ENCODE peak calls at places on chromosome 11, in ten cellular contexts. One of them, this sample, is unnamed.

GRCh38 chr11:120912504-120912903 is 111.4 kb upstream of the TBCEL start:
- DNase-seq in NCI-H2081: peak
- DNase-seq in anterior cingulate cortex: no peak
- DNase-seq in effector memory CD4-positive, alpha-beta T cell: no peak
- DNase-seq in activated T-helper 9 cell treated with anti-CD3 and anti-CD28 coated beads, Interleukin-2, amount 50 U/mL, for 16 hours: no peak
- DNase-seq in hepatocyte: peak
- DNase-seq in amniotic epithelial cell: peak
- DNase-seq in T-cell: no peak
- DNase-seq in pancreas: no peak
- DNase-seq in WERI-Rb-1: no peak
- DNase-seq in this sample: peak

GRCh38 chr11:110786226-110786902 is 74.1 kb upstream of the ARHGAP20 start:
- DNase-seq in anterior cingulate cortex: no peak
- DNase-seq in NCI-H2081: no peak
- DNase-seq in amniotic epithelial cell: no peak
- DNase-seq in hepatocyte: no peak
- DNase-seq in activated T-helper 9 cell treated with anti-CD3 and anti-CD28 coated beads, Interleukin-2, amount 50 U/mL, for 16 hours: no peak
- DNase-seq in effector memory CD4-positive, alpha-beta T cell: no peak
- DNase-seq in pancreas: no peak
- DNase-seq in T-cell: no peak
- DNase-seq in WERI-Rb-1: no peak
- DNase-seq in this sample: no peak

GRCh38 chr11:118051611-118052461 is 25.0 kb upstream of the TMPRSS4 start:
- DNase-seq in hepatocyte: no peak
- DNase-seq in amniotic epithelial cell: peak
- DNase-seq in effector memory CD4-positive, alpha-beta T cell: peak
- DNase-seq in pancreas: no peak
- DNase-seq in T-cell: peak
- DNase-seq in activated T-helper 9 cell treated with anti-CD3 and anti-CD28 coated beads, Interleukin-2, amount 50 U/mL, for 16 hours: peak
- DNase-seq in NCI-H2081: no peak
- DNase-seq in WERI-Rb-1: no peak
- DNase-seq in anterior cingulate cortex: no peak
- DNase-seq in this sample: no peak

GRCh38 chr11:102177974-102178631 is 67.9 kb downstream of the YAP1 start:
- DNase-seq in effector memory CD4-positive, alpha-beta T cell: no peak
- DNase-seq in anterior cingulate cortex: no peak
- DNase-seq in hepatocyte: peak
- DNase-seq in activated T-helper 9 cell treated with anti-CD3 and anti-CD28 coated beads, Interleukin-2, amount 50 U/mL, for 16 hours: no peak
- DNase-seq in pancreas: no peak
- DNase-seq in WERI-Rb-1: no peak
- DNase-seq in T-cell: no peak
- DNase-seq in amniotic epithelial cell: peak
- DNase-seq in NCI-H2081: no peak
- DNase-seq in this sample: peak

GRCh38 chr11:13316528-13316961 is 39.0 kb downstream of the BMAL1 start:
- DNase-seq in T-cell: no peak
- DNase-seq in effector memory CD4-positive, alpha-beta T cell: no peak
- DNase-seq in hepatocyte: no peak
- DNase-seq in anterior cingulate cortex: no peak
- DNase-seq in WERI-Rb-1: no peak
- DNase-seq in amniotic epithelial cell: peak
- DNase-seq in activated T-helper 9 cell treated with anti-CD3 and anti-CD28 coated beads, Interleukin-2, amount 50 U/mL, for 16 hours: no peak
- DNase-seq in pancreas: no peak
- DNase-seq in NCI-H2081: no peak
- DNase-seq in this sample: peak

GRCh38 chr11:60970369-60970774 is 1.1 kb upstream of the CD6 start:
- DNase-seq in pancreas: peak
- DNase-seq in hepatocyte: peak
- DNase-seq in anterior cingulate cortex: no peak
- DNase-seq in effector memory CD4-positive, alpha-beta T cell: peak
- DNase-seq in amniotic epithelial cell: peak
- DNase-seq in WERI-Rb-1: peak
- DNase-seq in NCI-H2081: peak
- DNase-seq in T-cell: peak
- DNase-seq in activated T-helper 9 cell treated with anti-CD3 and anti-CD28 coated beads, Interleukin-2, amount 50 U/mL, for 16 hours: peak
- DNase-seq in this sample: peak

GRCh38 chr11:35593143-35593542 is 25.1 kb upstream of the FJX1 start:
- DNase-seq in T-cell: no peak
- DNase-seq in WERI-Rb-1: no peak
- DNase-seq in hepatocyte: no peak
- DNase-seq in NCI-H2081: no peak
- DNase-seq in pancreas: no peak
- DNase-seq in effector memory CD4-positive, alpha-beta T cell: no peak
- DNase-seq in amniotic epithelial cell: peak
- DNase-seq in activated T-helper 9 cell treated with anti-CD3 and anti-CD28 coated beads, Interleukin-2, amount 50 U/mL, for 16 hours: no peak
- DNase-seq in anterior cingulate cortex: no peak
- DNase-seq in this sample: peak

GRCh38 chr11:96259053-96259837 is 83.8 kb downstream of the MAML2 start:
- DNase-seq in amniotic epithelial cell: peak
- DNase-seq in WERI-Rb-1: no peak
- DNase-seq in anterior cingulate cortex: no peak
- DNase-seq in effector memory CD4-positive, alpha-beta T cell: no peak
- DNase-seq in hepatocyte: peak
- DNase-seq in NCI-H2081: no peak
- DNase-seq in activated T-helper 9 cell treated with anti-CD3 and anti-CD28 coated beads, Interleukin-2, amount 50 U/mL, for 16 hours: no peak
- DNase-seq in pancreas: no peak
- DNase-seq in T-cell: no peak
- DNase-seq in this sample: peak

GRCh38 chr11:46490576-46491100 is 99.1 kb upstream of the CHRM4 start:
- DNase-seq in NCI-H2081: no peak
- DNase-seq in anterior cingulate cortex: no peak
- DNase-seq in effector memory CD4-positive, alpha-beta T cell: no peak
- DNase-seq in WERI-Rb-1: no peak
- DNase-seq in amniotic epithelial cell: peak
- DNase-seq in hepatocyte: no peak
- DNase-seq in activated T-helper 9 cell treated with anti-CD3 and anti-CD28 coated beads, Interleukin-2, amount 50 U/mL, for 16 hours: no peak
- DNase-seq in pancreas: no peak
- DNase-seq in T-cell: no peak
- DNase-seq in this sample: peak

GRCh38 chr11:122998727-122999370 is 17.2 kb upstream of the BSX start:
- DNase-seq in T-cell: no peak
- DNase-seq in amniotic epithelial cell: peak
- DNase-seq in NCI-H2081: no peak
- DNase-seq in effector memory CD4-positive, alpha-beta T cell: no peak
- DNase-seq in anterior cingulate cortex: no peak
- DNase-seq in hepatocyte: no peak
- DNase-seq in pancreas: no peak
- DNase-seq in WERI-Rb-1: no peak
- DNase-seq in activated T-helper 9 cell treated with anti-CD3 and anti-CD28 coated beads, Interleukin-2, amount 50 U/mL, for 16 hours: no peak
- DNase-seq in this sample: no peak

GRCh38 chr11:128341280-128341679 is 246.1 kb downstream of the ETS1 start:
- DNase-seq in pancreas: no peak
- DNase-seq in T-cell: peak
- DNase-seq in activated T-helper 9 cell treated with anti-CD3 and anti-CD28 coated beads, Interleukin-2, amount 50 U/mL, for 16 hours: no peak
- DNase-seq in anterior cingulate cortex: no peak
- DNase-seq in NCI-H2081: no peak
- DNase-seq in effector memory CD4-positive, alpha-beta T cell: peak
- DNase-seq in amniotic epithelial cell: peak
- DNase-seq in hepatocyte: no peak
- DNase-seq in WERI-Rb-1: no peak
- DNase-seq in this sample: no peak

GRCh38 chr11:77865805-77866204 is 44.9 kb downstream of the AAMDC start:
- DNase-seq in T-cell: no peak
- DNase-seq in anterior cingulate cortex: no peak
- DNase-seq in NCI-H2081: no peak
- DNase-seq in pancreas: no peak
- DNase-seq in activated T-helper 9 cell treated with anti-CD3 and anti-CD28 coated beads, Interleukin-2, amount 50 U/mL, for 16 hours: no peak
- DNase-seq in WERI-Rb-1: no peak
- DNase-seq in hepatocyte: no peak
- DNase-seq in effector memory CD4-positive, alpha-beta T cell: no peak
- DNase-seq in amniotic epithelial cell: peak
- DNase-seq in this sample: peak

GRCh38 chr11:9206496-9206895 is 58.7 kb downstream of the DENND5A start:
- DNase-seq in amniotic epithelial cell: peak
- DNase-seq in hepatocyte: no peak
- DNase-seq in NCI-H2081: no peak
- DNase-seq in WERI-Rb-1: no peak
- DNase-seq in anterior cingulate cortex: no peak
- DNase-seq in pancreas: no peak
- DNase-seq in effector memory CD4-positive, alpha-beta T cell: no peak
- DNase-seq in T-cell: no peak
- DNase-seq in activated T-helper 9 cell treated with anti-CD3 and anti-CD28 coated beads, Interleukin-2, amount 50 U/mL, for 16 hours: no peak
- DNase-seq in this sample: peak

GRCh38 chr11:122863704-122864326 is 18.7 kb upstream of the JHY start:
- DNase-seq in amniotic epithelial cell: peak
- DNase-seq in effector memory CD4-positive, alpha-beta T cell: no peak
- DNase-seq in NCI-H2081: peak
- DNase-seq in activated T-helper 9 cell treated with anti-CD3 and anti-CD28 coated beads, Interleukin-2, amount 50 U/mL, for 16 hours: peak
- DNase-seq in pancreas: no peak
- DNase-seq in T-cell: peak
- DNase-seq in WERI-Rb-1: peak
- DNase-seq in anterior cingulate cortex: no peak
- DNase-seq in hepatocyte: peak
- DNase-seq in this sample: peak

GRCh38 chr11:122756417-122756816 is 81.9 kb upstream of the CRTAM start:
- DNase-seq in hepatocyte: no peak
- DNase-seq in NCI-H2081: no peak
- DNase-seq in WERI-Rb-1: no peak
- DNase-seq in anterior cingulate cortex: no peak
- DNase-seq in effector memory CD4-positive, alpha-beta T cell: peak
- DNase-seq in pancreas: no peak
- DNase-seq in activated T-helper 9 cell treated with anti-CD3 and anti-CD28 coated beads, Interleukin-2, amount 50 U/mL, for 16 hours: no peak
- DNase-seq in T-cell: peak
- DNase-seq in amniotic epithelial cell: no peak
- DNase-seq in this sample: no peak

GRCh38 chr11:78220218-78221157 is 31.8 kb downstream of the USP35 start:
- DNase-seq in hepatocyte: no peak
- DNase-seq in activated T-helper 9 cell treated with anti-CD3 and anti-CD28 coated beads, Interleukin-2, amount 50 U/mL, for 16 hours: no peak
- DNase-seq in NCI-H2081: no peak
- DNase-seq in anterior cingulate cortex: no peak
- DNase-seq in effector memory CD4-positive, alpha-beta T cell: no peak
- DNase-seq in amniotic epithelial cell: no peak
- DNase-seq in T-cell: no peak
- DNase-seq in WERI-Rb-1: no peak
- DNase-seq in pancreas: no peak
- DNase-seq in this sample: no peak

GRCh38 chr11:77506857-77507256 is 33.0 kb upstream of the PAK1 start:
- DNase-seq in pancreas: no peak
- DNase-seq in effector memory CD4-positive, alpha-beta T cell: no peak
- DNase-seq in WERI-Rb-1: no peak
- DNase-seq in activated T-helper 9 cell treated with anti-CD3 and anti-CD28 coated beads, Interleukin-2, amount 50 U/mL, for 16 hours: no peak
- DNase-seq in hepatocyte: peak
- DNase-seq in anterior cingulate cortex: no peak
- DNase-seq in T-cell: no peak
- DNase-seq in amniotic epithelial cell: no peak
- DNase-seq in NCI-H2081: no peak
- DNase-seq in this sample: no peak

GRCh38 chr11:35585411-35585810 is 32.8 kb upstream of the FJX1 start:
- DNase-seq in pancreas: no peak
- DNase-seq in anterior cingulate cortex: no peak
- DNase-seq in hepatocyte: no peak
- DNase-seq in activated T-helper 9 cell treated with anti-CD3 and anti-CD28 coated beads, Interleukin-2, amount 50 U/mL, for 16 hours: no peak
- DNase-seq in amniotic epithelial cell: no peak
- DNase-seq in effector memory CD4-positive, alpha-beta T cell: no peak
- DNase-seq in T-cell: no peak
- DNase-seq in WERI-Rb-1: no peak
- DNase-seq in NCI-H2081: no peak
- DNase-seq in this sample: no peak

GRCh38 chr11:85299247-85299646 is 327.9 kb downstream of the DLG2 start:
- DNase-seq in WERI-Rb-1: no peak
- DNase-seq in activated T-helper 9 cell treated with anti-CD3 and anti-CD28 coated beads, Interleukin-2, amount 50 U/mL, for 16 hours: no peak
- DNase-seq in pancreas: no peak
- DNase-seq in anterior cingulate cortex: no peak
- DNase-seq in hepatocyte: peak
- DNase-seq in amniotic epithelial cell: no peak
- DNase-seq in T-cell: no peak
- DNase-seq in NCI-H2081: no peak
- DNase-seq in effector memory CD4-positive, alpha-beta T cell: no peak
- DNase-seq in this sample: no peak

GRCh38 chr11:47899801-47900200 is 51.7 kb upstream of the NUP160 start:
- DNase-seq in effector memory CD4-positive, alpha-beta T cell: no peak
- DNase-seq in hepatocyte: no peak
- DNase-seq in anterior cingulate cortex: no peak
- DNase-seq in T-cell: no peak
- DNase-seq in NCI-H2081: no peak
- DNase-seq in pancreas: no peak
- DNase-seq in WERI-Rb-1: no peak
- DNase-seq in activated T-helper 9 cell treated with anti-CD3 and anti-CD28 coated beads, Interleukin-2, amount 50 U/mL, for 16 hours: no peak
- DNase-seq in amniotic epithelial cell: no peak
- DNase-seq in this sample: no peak

GRCh38 chr11:33894402-33894754 is 2.5 kb upstream of the LMO2 start:
- DNase-seq in effector memory CD4-positive, alpha-beta T cell: no peak
- DNase-seq in amniotic epithelial cell: no peak
- DNase-seq in anterior cingulate cortex: no peak
- DNase-seq in activated T-helper 9 cell treated with anti-CD3 and anti-CD28 coated beads, Interleukin-2, amount 50 U/mL, for 16 hours: no peak
- DNase-seq in pancreas: no peak
- DNase-seq in T-cell: no peak
- DNase-seq in NCI-H2081: no peak
- DNase-seq in WERI-Rb-1: no peak
- DNase-seq in hepatocyte: no peak
- DNase-seq in this sample: no peak

GRCh38 chr11:77046060-77046501 is 11.9 kb downstream of the B3GNT6 start:
- DNase-seq in effector memory CD4-positive, alpha-beta T cell: peak
- DNase-seq in anterior cingulate cortex: no peak
- DNase-seq in pancreas: peak
- DNase-seq in T-cell: peak
- DNase-seq in WERI-Rb-1: peak
- DNase-seq in NCI-H2081: peak
- DNase-seq in hepatocyte: peak
- DNase-seq in amniotic epithelial cell: no peak
- DNase-seq in activated T-helper 9 cell treated with anti-CD3 and anti-CD28 coated beads, Interleukin-2, amount 50 U/mL, for 16 hours: peak
- DNase-seq in this sample: no peak

GRCh38 chr11:111347723-111348115 is 31.4 kb downstream of the POU2AF1 start:
- DNase-seq in T-cell: no peak
- DNase-seq in activated T-helper 9 cell treated with anti-CD3 and anti-CD28 coated beads, Interleukin-2, amount 50 U/mL, for 16 hours: no peak
- DNase-seq in hepatocyte: no peak
- DNase-seq in amniotic epithelial cell: no peak
- DNase-seq in anterior cingulate cortex: no peak
- DNase-seq in pancreas: no peak
- DNase-seq in effector memory CD4-positive, alpha-beta T cell: no peak
- DNase-seq in NCI-H2081: no peak
- DNase-seq in WERI-Rb-1: no peak
- DNase-seq in this sample: peak

GRCh38 chr11:14315130-14315529 is 43.9 kb downstream of the RRAS2 start:
- DNase-seq in T-cell: no peak
- DNase-seq in pancreas: no peak
- DNase-seq in anterior cingulate cortex: no peak
- DNase-seq in hepatocyte: no peak
- DNase-seq in amniotic epithelial cell: no peak
- DNase-seq in activated T-helper 9 cell treated with anti-CD3 and anti-CD28 coated beads, Interleukin-2, amount 50 U/mL, for 16 hours: no peak
- DNase-seq in NCI-H2081: no peak
- DNase-seq in effector memory CD4-positive, alpha-beta T cell: no peak
- DNase-seq in WERI-Rb-1: no peak
- DNase-seq in this sample: no peak

GRCh38 chr11:94028436-94028835 is 7.3 kb downstream of the HEPHL1 start:
- DNase-seq in WERI-Rb-1: no peak
- DNase-seq in T-cell: no peak
- DNase-seq in anterior cingulate cortex: no peak
- DNase-seq in amniotic epithelial cell: peak
- DNase-seq in hepatocyte: peak
- DNase-seq in pancreas: no peak
- DNase-seq in activated T-helper 9 cell treated with anti-CD3 and anti-CD28 coated beads, Interleukin-2, amount 50 U/mL, for 16 hours: no peak
- DNase-seq in NCI-H2081: no peak
- DNase-seq in effector memory CD4-positive, alpha-beta T cell: no peak
- DNase-seq in this sample: peak

GRCh38 chr11:19775622-19776021 is 63.0 kb downstream of the NAV2 start:
- DNase-seq in amniotic epithelial cell: no peak
- DNase-seq in NCI-H2081: no peak
- DNase-seq in WERI-Rb-1: no peak
- DNase-seq in T-cell: no peak
- DNase-seq in activated T-helper 9 cell treated with anti-CD3 and anti-CD28 coated beads, Interleukin-2, amount 50 U/mL, for 16 hours: no peak
- DNase-seq in hepatocyte: no peak
- DNase-seq in pancreas: no peak
- DNase-seq in effector memory CD4-positive, alpha-beta T cell: no peak
- DNase-seq in anterior cingulate cortex: no peak
- DNase-seq in this sample: no peak

GRCh38 chr11:44110231-44110679 is 14.8 kb downstream of the EXT2 start:
- DNase-seq in activated T-helper 9 cell treated with anti-CD3 and anti-CD28 coated beads, Interleukin-2, amount 50 U/mL, for 16 hours: peak
- DNase-seq in hepatocyte: peak
- DNase-seq in amniotic epithelial cell: peak
- DNase-seq in effector memory CD4-positive, alpha-beta T cell: peak
- DNase-seq in WERI-Rb-1: peak
- DNase-seq in NCI-H2081: peak
- DNase-seq in T-cell: peak
- DNase-seq in pancreas: peak
- DNase-seq in anterior cingulate cortex: no peak
- DNase-seq in this sample: peak

GRCh38 chr11:67060111-67060522 is 3.5 kb downstream of the RHOD start:
- DNase-seq in NCI-H2081: no peak
- DNase-seq in pancreas: no peak
- DNase-seq in amniotic epithelial cell: peak
- DNase-seq in anterior cingulate cortex: no peak
- DNase-seq in T-cell: no peak
- DNase-seq in activated T-helper 9 cell treated with anti-CD3 and anti-CD28 coated beads, Interleukin-2, amount 50 U/mL, for 16 hours: no peak
- DNase-seq in WERI-Rb-1: peak
- DNase-seq in effector memory CD4-positive, alpha-beta T cell: no peak
- DNase-seq in hepatocyte: no peak
- DNase-seq in this sample: peak

This sample was measured in IMR-90.